ENCODE peak calls at places on chromosomes 1 and 21, in five cellular contexts. V is adrenal gland, P is uterus, T is lower lobe of right lung, F is right cardiac atrium. A is an unnamed sample.

GRCh38 chr1:231774719-231775322 is 148.2 kb downstream of the DISC1 start:
- DNase-seq in V (no peak), P (no peak), T (no peak), F (no peak), A (no peak)

GRCh38 chr1:209106861-209107260 is 476.7 kb upstream of the CAMK1G start:
- DNase-seq in V (no peak), P (no peak), T (no peak), F (no peak), A (no peak)

GRCh38 chr1:31102501-31102950 is 37.0 kb upstream of the PUM1 start:
- DNase-seq in V (peak; percentile 54), P (no peak), T (no peak), F (no peak), A (no peak)

GRCh38 chr1:181128592-181129497 is 40.3 kb downstream of the IER5 start:
- DNase-seq in V (peak; percentile 27), P (no peak), T (peak; percentile 85), F (peak; percentile 72), A (no peak)

GRCh38 chr1:42680921-42681683 is 1.1 kb upstream of the YBX1 start:
- DNase-seq in V (no peak), P (no peak), T (no peak), F (no peak), A (no peak)

GRCh38 chr1:248844526-248844925 is 6.5 kb downstream of the ZNF672 start:
- DNase-seq in V (no peak), P (no peak), T (no peak), F (no peak), A (no peak)

GRCh38 chr1:193709607-193710006 is 523.2 kb upstream of the B3GALT2 start:
- DNase-seq in V (no peak), P (no peak), T (no peak), F (no peak), A (no peak)

GRCh38 chr1:202049129-202049528 is 38.7 kb downstream of the ELF3 start:
- DNase-seq in V (no peak), P (no peak), T (peak; percentile 79), F (no peak), A (peak; percentile 83)

GRCh38 chr1:110123224-110123623 is 11.0 kb downstream of the UBL4B start:
- DNase-seq in V (no peak), P (no peak), T (no peak), F (no peak), A (no peak)

GRCh38 chr1:112673589-112674439 is 645 bp upstream of the MOV10 start:
- DNase-seq in V (peak; percentile 49), P (no peak), T (no peak), F (no peak), A (no peak)

GRCh38 chr1:19287436-19288185 is 959 bp downstream of the AKR7A3 start:
- DNase-seq in V (no peak), P (no peak), T (no peak), F (no peak), A (peak; percentile 77)

GRCh38 chr1:112818990-112819689 is 104.0 kb upstream of the PPM1J start:
- DNase-seq in V (peak; percentile 37), P (no peak), T (no peak), F (no peak), A (no peak)

GRCh38 chr1:99122039-99122438 is 117.4 kb upstream of the PLPPR5 start:
- DNase-seq in V (no peak), P (no peak), T (no peak), F (no peak), A (no peak)

GRCh38 chr1:179817789-179818188 is 59.8 kb downstream of the TOR1AIP2 start:
- DNase-seq in V (peak; percentile 79), P (no peak), T (no peak), F (peak; percentile 82), A (no peak)

GRCh38 chr1:236193184-236193583 is 50.8 kb downstream of the GPR137B start:
- DNase-seq in V (no peak), P (no peak), T (no peak), F (no peak), A (no peak)

GRCh38 chr21:39125752-39126485 is 57.3 kb downstream of the PSMG1 start:
- DNase-seq in V (peak; percentile 57), P (peak; percentile 68), T (no peak), F (no peak), A (peak; percentile 55)

GRCh38 chr1:108747128-108747827 is 804 bp downstream of the STXBP3 start:
- DNase-seq in V (peak; percentile 90), P (peak; percentile 87), T (peak; percentile 84), F (peak; percentile 90), A (peak; percentile 66)

GRCh38 chr1:33375316-33375715 is 54.4 kb upstream of the A3GALT2 start:
- DNase-seq in V (no peak), P (no peak), T (no peak), F (no peak), A (no peak)

GRCh38 chr1:178973671-178974091 is 52.0 kb upstream of the FAM20B start:
- DNase-seq in V (no peak), P (no peak), T (no peak), F (no peak), A (no peak)

GRCh38 chr1:56095924-56096655 is 483.3 kb downstream of the PLPP3 start:
- DNase-seq in V (no peak), P (no peak), T (no peak), F (no peak), A (no peak)

GRCh38 chr21:39073717-39074116 is 109.5 kb downstream of the PSMG1 start:
- DNase-seq in V (no peak), P (no peak), T (no peak), F (peak; percentile 80), A (no peak)

GRCh38 chr1:180199018-180199417 is 31.0 kb upstream of the LHX4 start:
- DNase-seq in V (no peak), P (no peak), T (no peak), F (no peak), A (no peak)

GRCh38 chr1:4083171-4084052 is 183.3 kb upstream of the C1orf174 start:
- DNase-seq in V (no peak), P (no peak), T (no peak), F (no peak), A (no peak)

GRCh38 chr1:29824478-29825273 is 588.4 kb downstream of the PTPRU start:
- DNase-seq in V (no peak), P (no peak), T (no peak), F (no peak), A (peak; percentile 11)

GRCh38 chr1:231536099-231536498 is 7.6 kb downstream of the TSNAX start:
- DNase-seq in V (no peak), P (no peak), T (no peak), F (no peak), A (no peak)

GRCh38 chr1:175537571-175537970 is 205.8 kb downstream of the TNR start:
- DNase-seq in V (no peak), P (no peak), T (no peak), F (no peak), A (no peak)

GRCh38 chr1:150548632-150549495 is at the start of gene ADAMTSL4:
- DNase-seq in V (peak; percentile 82), P (peak; percentile 57), T (peak; percentile 86), F (peak; percentile 89), A (peak; percentile 72)

GRCh38 chr1:201461783-201462441 is 7.1 kb downstream of the PHLDA3 start:
- DNase-seq in V (peak; percentile 92), P (peak; percentile 93), T (peak; percentile 86), F (peak; percentile 92), A (peak; percentile 67)

GRCh38 chr1:211613108-211613947 is 34.4 kb upstream of the SLC30A1 start:
- DNase-seq in V (peak; percentile 93), P (peak; percentile 52), T (peak; percentile 84), F (peak; percentile 90), A (peak; percentile 52)

GRCh38 chr21:38597436-38597835 is 99.2 kb upstream of the ERG start:
- DNase-seq in V (no peak), P (no peak), T (no peak), F (no peak), A (no peak)

GRCh38 chr21:33543505-33544129 is 779 bp downstream of the SON start:
- DNase-seq in V (peak; percentile 74), P (no peak), T (peak; percentile 84), F (peak; percentile 87), A (peak; percentile 72)

GRCh38 chr1:27605300-27605766 is 1.4 kb upstream of the AHDC1 start:
- DNase-seq in V (no peak), P (no peak), T (no peak), F (no peak), A (no peak)
- H3K4me1 ChIP-seq in V (peaks cover 24% of the 10 kb centered on the region), P (peaks cover 1% of the 10 kb centered on the region), T (peaks cover 45% of the 10 kb centered on the region), F (peaks cover 10% of the 10 kb centered on the region), A (peaks cover 56% of the 10 kb centered on the region)

GRCh38 chr1:167233373-167233772 is 12.7 kb downstream of the POU2F1 start:
- DNase-seq in V (no peak), P (no peak), T (no peak), F (no peak), A (no peak)
- H3K4me1 ChIP-seq in V (peaks cover 17% of the 10 kb centered on the region), P (no peaks in the 10 kb centered on the region), T (peaks cover 30% of the 10 kb centered on the region), F (peaks cover 7% of the 10 kb centered on the region), A (peaks cover 19% of the 10 kb centered on the region)

GRCh38 chr1:25020851-25021585 is 90.9 kb upstream of the RUNX3 start:
- DNase-seq in V (no peak), P (no peak), T (no peak), F (peak; percentile 30), A (no peak)

GRCh38 chr1:25020173-25020840 is 90.2 kb upstream of the RUNX3 start:
- DNase-seq in V (no peak), P (no peak), T (no peak), F (no peak), A (no peak)

GRCh38 chr1:25018878-25019277 is 88.8 kb upstream of the RUNX3 start:
- DNase-seq in V (no peak), P (no peak), T (no peak), F (no peak), A (no peak)

GRCh38 chr1:25018110-25018470 is 88.0 kb upstream of the RUNX3 start:
- DNase-seq in V (no peak), P (no peak), T (no peak), F (no peak), A (no peak)

GRCh38 chr1:25019351-25020172 is 89.5 kb upstream of the RUNX3 start:
- DNase-seq in V (no peak), P (no peak), T (no peak), F (peak; percentile 25), A (no peak)
- H3K4me1 ChIP-seq in V (no peaks in the 10 kb centered on the region), P (no peaks in the 10 kb centered on the region), T (peaks cover 23% of the 10 kb centered on the region), F (no peaks in the 10 kb centered on the region), A (no peaks in the 10 kb centered on the region)

DNA sequence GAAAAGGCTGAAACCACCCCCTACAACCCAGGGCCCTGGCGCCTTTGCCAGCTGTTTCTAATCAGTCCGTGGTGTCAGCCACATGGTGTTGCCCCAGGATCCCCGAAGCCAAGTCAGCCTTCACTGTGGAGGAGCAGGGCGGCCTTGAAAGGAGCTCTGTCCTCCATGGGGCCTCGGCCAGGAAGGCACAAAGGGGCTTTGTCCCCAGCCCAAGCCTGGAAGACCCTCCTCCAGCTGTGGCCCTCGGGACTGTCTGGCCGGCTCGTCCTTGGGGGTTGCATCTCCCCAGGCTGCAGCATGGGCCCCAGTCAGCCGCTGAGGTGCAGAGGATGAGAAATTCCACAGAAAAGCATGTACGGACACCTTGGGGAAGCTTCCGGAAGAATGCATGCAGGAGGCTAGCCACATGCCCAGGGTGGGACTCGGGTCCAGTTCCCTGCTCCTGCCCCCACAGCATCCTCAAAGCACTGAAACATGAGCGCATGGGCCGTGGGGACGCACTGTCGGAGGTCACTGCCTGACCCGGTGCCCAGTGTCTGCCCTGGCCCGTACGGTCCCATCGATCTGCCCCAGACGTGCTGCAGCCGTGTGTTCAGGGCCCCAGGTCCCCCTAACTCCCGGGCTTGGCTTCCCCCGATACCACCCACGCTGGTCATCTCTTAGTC is 38.6 kb upstream of the POFUT2 start:
- DNase-seq in V (no peak), P (no peak), T (peak; percentile 39), F (peak; percentile 66), A (no peak)
- H3K4me1 ChIP-seq in V (no peaks in the 10 kb centered on the region), P (peaks cover 31% of the 10 kb centered on the region), T (peaks cover 40% of the 10 kb centered on the region), F (no peaks in the 10 kb centered on the region), A (peaks cover 26% of the 10 kb centered on the region)

A was measured in stomach.